ENCODE peak calls at places on chromosomes 5 and 9, in nine cellular contexts. F is heart right ventricle, S is neural crest cell, W is BE2C, C is GM23338, R is cardiac muscle cell, Q is tibial nerve, G is uterus, O is choroid plexus epithelial cell. M is an unnamed sample.

GRCh38 chr9:134959971-134960310 is 42.2 kb upstream of the FCN1 start:
- DNase-seq in W (no peak), C (no peak), O (no peak), R (no peak), Q (no peak), S (no peak), F (no peak), G (no peak), M (no peak)

GRCh38 chr5:125679522-125679921 is 743.7 kb upstream of the GRAMD2B start:
- DNase-seq in G (no peak), R (no peak), Q (no peak), F (no peak), O (no peak), C (no peak), W (no peak), S (no peak), M (peak)

GRCh38 chr9:71670121-71670520 is 98.2 kb downstream of the CEMIP2 start:
- DNase-seq in O (no peak), C (no peak), W (no peak), F (no peak), R (no peak), Q (no peak), G (no peak), S (no peak), M (no peak)

GRCh38 chr5:171898379-171898778 is 108.1 kb downstream of the FBXW11 start:
- DNase-seq in S (no peak), C (no peak), O (no peak), Q (no peak), G (no peak), R (no peak), W (no peak), F (no peak), M (peak)

GRCh38 chr5:83547889-83548288 is 76.3 kb downstream of the VCAN start:
- DNase-seq in W (no peak), R (no peak), O (no peak), C (no peak), Q (no peak), G (no peak), S (no peak), F (no peak), M (no peak)

GRCh38 chr5:138616508-138616907 is 41.3 kb upstream of the HSPA9 start:
- DNase-seq in S (no peak), R (no peak), G (no peak), O (no peak), W (no peak), Q (no peak), F (no peak), C (no peak), M (no peak)

GRCh38 chr5:155082401-155082800 is 68.8 kb downstream of the KIF4B start:
- DNase-seq in C (no peak), W (no peak), S (no peak), G (no peak), F (no peak), O (peak), R (peak), Q (no peak), M (peak)

GRCh38 chr5:149317281-149318048 is 27.8 kb upstream of the GRPEL2 start:
- DNase-seq in O (peak), S (no peak), F (no peak), Q (peak), R (peak), G (peak), W (peak), C (peak), M (peak)

GRCh38 chr5:71957431-71957934 is 149.8 kb upstream of the MAP1B start:
- DNase-seq in W (no peak), Q (no peak), F (no peak), S (no peak), R (no peak), O (no peak), C (no peak), G (no peak), M (no peak)

GRCh38 chr9:4389003-4389402 is 89.1 kb upstream of the GLIS3 start:
- DNase-seq in G (no peak), O (no peak), F (no peak), W (no peak), R (no peak), C (no peak), Q (no peak), S (no peak), M (no peak)

GRCh38 chr9:137039611-137040366 is 6.2 kb downstream of the NPDC1 start:
- DNase-seq in W (no peak), F (no peak), S (no peak), Q (no peak), O (no peak), R (no peak), C (no peak), G (no peak), M (no peak)

GRCh38 chr5:112862085-112862484 is 998 bp downstream of the SRP19 start:
- DNase-seq in F (no peak), O (no peak), W (peak), G (no peak), R (no peak), Q (no peak), S (no peak), C (peak), M (no peak)

GRCh38 chr9:61666849-61667371 is 477.1 kb downstream of the SPATA31A7 start:
- DNase-seq in C (no peak), W (no peak), R (no peak), Q (no peak), S (no peak), O (no peak), F (no peak), G (peak), M (no peak)

GRCh38 chr5:83222906-83223305 is 145.6 kb downstream of the XRCC4 start:
- DNase-seq in R (no peak), S (no peak), C (no peak), G (no peak), Q (no peak), F (no peak), O (no peak), W (no peak), M (no peak)

GRCh38 chr5:114898602-114899001 is 271.1 kb downstream of the TRIM36 start:
- DNase-seq in S (no peak), W (no peak), G (no peak), R (no peak), Q (no peak), C (peak), O (no peak), F (no peak), M (no peak)

GRCh38 chr9:131578778-131579504 is 33.6 kb downstream of the PRRT1B start:
- DNase-seq in Q (no peak), O (peak), G (no peak), S (no peak), C (no peak), F (no peak), R (no peak), W (no peak), M (no peak)

GRCh38 chr5:80711938-80712337 is 57.2 kb upstream of the DHFR start:
- DNase-seq in S (peak), G (no peak), W (peak), Q (no peak), C (peak), O (peak), R (peak), F (no peak), M (peak)

GRCh38 chr5:17087035-17087434 is 130.4 kb upstream of the BASP1 start:
- DNase-seq in C (no peak), Q (no peak), G (no peak), F (no peak), O (peak), S (no peak), R (peak), W (no peak), M (no peak)

GRCh38 chr9:114392749-114393112 is 4.9 kb upstream of the AKNA start:
- DNase-seq in C (no peak), S (no peak), G (peak), F (no peak), R (no peak), O (no peak), Q (no peak), W (no peak), M (no peak)

GRCh38 chr5:80094339-80094738 is 59.2 kb downstream of the THBS4 start:
- DNase-seq in O (peak), G (no peak), S (no peak), F (no peak), W (no peak), C (no peak), Q (no peak), R (no peak), M (no peak)

GRCh38 chr9:132094314-132094791 is 14.7 kb upstream of the MED27 start:
- DNase-seq in F (no peak), S (no peak), Q (no peak), W (no peak), C (no peak), G (no peak), R (peak), O (peak), M (peak)

GRCh38 chr9:93288341-93288740 is 104.4 kb downstream of the WNK2 start:
- DNase-seq in Q (no peak), O (no peak), R (no peak), G (no peak), C (peak), F (no peak), W (no peak), S (no peak), M (no peak)

GRCh38 chr5:159518361-159518760 is 188.1 kb upstream of the IL12B start:
- DNase-seq in O (peak), F (no peak), S (no peak), G (no peak), R (peak), Q (no peak), W (no peak), C (no peak), M (no peak)

GRCh38 chr9:78054180-78054579 is 22.6 kb upstream of the GNAQ start:
- DNase-seq in C (no peak), W (no peak), S (no peak), F (no peak), G (no peak), O (no peak), R (no peak), Q (no peak), M (no peak)

GRCh38 chr5:37539459-37539858 is 160.3 kb downstream of the WDR70 start:
- DNase-seq in C (no peak), R (no peak), S (no peak), W (no peak), G (no peak), Q (no peak), O (no peak), F (no peak), M (no peak)

GRCh38 chr5:172869734-172870133 is 35.7 kb downstream of the ERGIC1 start:
- DNase-seq in F (no peak), C (no peak), Q (no peak), G (no peak), W (no peak), S (no peak), O (peak), R (no peak), M (peak)

GRCh38 chr5:73440262-73440661 is 8.3 kb downstream of the FOXD1 start:
- DNase-seq in O (no peak), S (no peak), W (no peak), G (no peak), F (no peak), R (no peak), Q (no peak), C (no peak), M (no peak)

GRCh38 chr5:158541535-158541934 is 558.2 kb downstream of the EBF1 start:
- DNase-seq in R (no peak), C (no peak), S (no peak), G (no peak), O (no peak), Q (no peak), F (no peak), W (no peak), M (no peak)

GRCh38 chr5:60507687-60508086 is 192.3 kb downstream of the DEPDC1B start:
- DNase-seq in R (no peak), W (no peak), C (no peak), O (peak), F (no peak), S (no peak), Q (no peak), G (no peak), M (peak)

GRCh38 chr5:16456103-16456832 is 9.3 kb downstream of the ZNF622 start:
- DNase-seq in O (peak), G (no peak), F (no peak), C (peak), R (peak), W (no peak), Q (peak), S (peak), M (peak)

GRCh38 chr5:162067651-162068411 is at the start of gene GABRG2:
- DNase-seq in S (no peak), G (no peak), W (no peak), F (no peak), O (no peak), R (no peak), Q (no peak), C (peak), M (no peak)

GRCh38 chr9:22079873-22080341 is 70.8 kb upstream of the CDKN2B start:
- DNase-seq in G (peak), O (peak), F (no peak), Q (peak), C (no peak), S (no peak), R (peak), W (no peak), M (peak)

GRCh38 chr5:175654346-175654745 is 3.5 kb upstream of the HRH2 start:
- DNase-seq in W (no peak), O (no peak), R (no peak), C (no peak), Q (no peak), F (no peak), S (no peak), G (no peak), M (no peak)

GRCh38 chr5:75236322-75237316 is at the start of gene ANKRD31:
- DNase-seq in W (peak), F (peak), Q (peak), C (peak), G (peak), O (peak), R (peak), S (peak), M (peak)

DNA sequence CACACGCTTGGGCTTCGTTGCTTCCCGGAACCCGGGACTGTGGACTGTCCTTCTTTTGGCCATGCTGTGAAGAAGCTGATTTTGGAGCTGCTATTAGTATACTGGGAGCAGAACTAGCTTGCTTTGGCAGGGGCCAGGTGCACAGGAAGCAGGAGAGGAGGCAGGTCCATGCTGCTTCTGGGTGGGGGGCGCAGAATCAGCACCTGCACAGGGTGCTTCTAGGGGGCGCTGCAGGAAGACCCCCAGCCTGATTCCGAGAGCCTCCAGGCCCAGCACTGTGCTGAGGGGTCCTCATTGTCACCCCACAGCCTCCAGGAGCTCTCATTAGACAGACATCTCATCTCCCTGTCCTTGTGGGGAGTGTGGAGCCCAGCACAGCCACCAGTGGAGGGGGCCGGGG is 252.6 kb upstream of the IRX4 start:
- DNase-seq in R (no peak), S (no peak), W (no peak), F (no peak), G (no peak), Q (no peak), O (no peak), C (no peak), M (no peak)
- TF ChIP-seq CTCF in R (no peak), S (no peak), W (no peak), F (no peak), G (no peak), Q (no peak), O (no peak), C (peak), M (no peak)

GRCh38 chr5:180090098-180090768 is 18.7 kb upstream of the RNF130 start:
- DNase-seq in Q (peak), F (peak), C (peak), O (peak), S (peak), G (peak), W (peak), R (peak), M (peak)
- TF ChIP-seq CTCF in Q (peak), F (peak), C (peak), O (peak), S (peak), G (peak), W (peak), R (peak), M (peak)

GRCh38 chr5:59034498-59035186 is 451.8 kb downstream of the RAB3C start:
- DNase-seq in R (peak), F (no peak), W (peak), Q (no peak), O (peak), S (no peak), G (no peak), C (peak), M (peak)
- TF ChIP-seq CTCF in R (peak), F (peak), W (peak), Q (peak), O (peak), S (peak), G (peak), C (peak), M (peak)

GRCh38 chr9:1429328-1429727 is 379.2 kb downstream of the DMRT2 start:
- DNase-seq in W (no peak), S (no peak), C (peak), F (peak), R (peak), Q (peak), G (no peak), O (peak), M (peak)

GRCh38 chr9:1434082-1434481 is 383.9 kb downstream of the DMRT2 start:
- DNase-seq in O (peak), S (no peak), G (no peak), C (peak), R (peak), Q (no peak), W (no peak), F (no peak), M (no peak)
- TF ChIP-seq CTCF in O (peak), S (peak), G (no peak), C (no peak), R (no peak), Q (no peak), W (no peak), F (no peak), M (peak)

GRCh38 chr9:36400332-36401178 is 486 bp upstream of the RNF38 start:
- DNase-seq in W (peak), Q (peak), G (peak), C (peak), O (peak), F (peak), S (peak), R (peak), M (peak)
- TF ChIP-seq CTCF in W (no peak), Q (no peak), G (peak), C (peak), O (no peak), F (no peak), S (no peak), R (no peak), M (no peak)

GRCh38 chr5:165227515-165227914 is 1722.1 kb downstream of the MAT2B start:
- DNase-seq in O (peak), R (no peak), W (no peak), F (no peak), C (peak), G (no peak), Q (no peak), S (no peak), M (peak)
- TF ChIP-seq CTCF in O (peak), R (no peak), W (peak), F (no peak), C (peak), G (no peak), Q (no peak), S (no peak), M (peak)

DNA sequence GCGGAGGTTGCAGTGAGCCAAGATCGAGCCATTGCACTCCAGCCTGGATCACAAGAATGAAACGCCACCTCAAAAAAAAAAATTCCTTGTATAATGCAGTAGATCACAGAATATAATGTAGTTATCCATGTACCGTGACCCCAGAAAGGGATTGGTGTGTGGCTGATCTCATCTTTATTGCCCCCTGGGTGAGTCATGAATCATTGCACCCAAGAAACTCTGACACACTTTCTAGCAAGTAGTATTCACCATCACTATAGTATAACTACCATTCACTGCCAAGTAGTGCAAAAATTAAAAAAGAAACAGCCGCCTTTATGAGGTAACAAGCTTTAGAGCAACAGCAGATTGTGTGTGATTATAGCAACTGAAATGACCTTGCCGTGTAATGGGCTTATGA is 23.7 kb upstream of the ANKH start:
- DNase-seq in F (no peak), Q (no peak), W (no peak), G (no peak), O (peak), S (no peak), R (no peak), C (no peak), M (peak)
- TF ChIP-seq CTCF in F (no peak), Q (no peak), W (peak), G (no peak), O (peak), S (no peak), R (no peak), C (peak), M (no peak)

DNA sequence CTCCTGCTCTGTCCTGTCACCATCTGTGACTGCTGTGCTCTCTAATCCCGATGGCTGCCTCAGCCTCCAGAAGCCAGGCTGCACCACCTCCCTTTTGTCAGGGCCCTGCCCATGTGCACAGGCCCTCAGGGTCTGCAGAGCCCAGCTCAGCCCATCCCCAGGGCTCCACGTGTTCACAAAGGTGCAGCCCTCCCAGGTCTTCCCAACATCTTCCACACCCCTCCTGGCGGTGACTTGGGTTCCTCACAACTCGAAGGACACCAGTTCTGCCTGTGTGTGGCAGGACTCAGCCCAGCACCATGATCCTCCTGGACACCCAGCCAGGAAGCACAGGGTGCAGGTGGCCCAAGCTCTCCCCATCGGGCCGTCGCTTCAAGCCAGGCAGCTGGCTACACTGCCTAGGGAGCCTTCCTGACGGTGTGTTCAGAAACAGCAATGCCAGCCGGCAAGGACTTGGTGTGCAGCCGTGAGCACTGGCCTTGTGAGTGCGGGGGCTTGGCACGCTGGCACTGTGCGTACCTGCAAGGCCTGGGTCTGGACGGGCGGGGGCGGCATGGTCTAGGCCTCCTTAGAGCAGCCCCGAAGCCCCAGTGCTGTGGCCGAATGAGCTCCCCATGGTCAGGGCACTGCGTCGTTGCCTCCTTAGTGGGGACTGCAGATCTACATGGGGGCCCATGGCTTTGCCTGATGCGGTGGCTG is 96.1 kb downstream of the MRPL36 start:
- DNase-seq in W (no peak), S (no peak), G (no peak), F (no peak), C (peak), R (no peak), Q (no peak), O (no peak), M (no peak)
- TF ChIP-seq CTCF in W (no peak), S (no peak), G (no peak), F (no peak), C (peak), R (no peak), Q (no peak), O (no peak), M (no peak)

DNA sequence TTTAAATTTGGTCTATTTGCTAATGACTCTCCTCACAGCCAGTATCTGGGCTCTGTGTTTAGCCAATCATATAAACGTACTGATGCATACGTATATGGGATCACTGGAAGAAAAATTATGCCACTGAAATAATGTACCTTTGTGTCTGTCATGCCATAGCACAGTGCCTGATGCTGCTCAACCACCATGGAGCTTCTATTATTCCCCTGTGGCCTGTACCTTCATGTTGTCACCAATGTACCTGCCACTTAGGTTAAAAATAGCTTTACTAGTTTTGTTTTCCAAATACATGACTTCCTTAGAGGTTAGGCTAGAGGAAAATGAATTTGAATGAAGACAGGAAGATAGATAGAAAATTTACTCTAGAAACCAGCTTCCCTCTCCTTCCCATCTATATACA is 34.6 kb downstream of the HACD4 start:
- DNase-seq in W (no peak), R (no peak), C (no peak), S (no peak), F (no peak), Q (no peak), G (no peak), O (no peak), M (no peak)
- TF ChIP-seq CTCF in W (no peak), R (no peak), C (no peak), S (no peak), F (no peak), Q (no peak), G (no peak), O (no peak), M (no peak)